ENCODE peak calls at places on chromosome 1, in five cellular contexts. One of them, this sample, is unnamed.

GRCh38 chr1:93702102-93702827 is 20.6 kb upstream of the BCAR3 start:
- DNase-seq in dermis microvascular lymphatic vessel endothelial cell: no peak
- DNase-seq in fibroblast of lung: peak
- DNase-seq in NCI-H345: no peak
- DNase-seq in NB4: no peak
- DNase-seq in this sample: no peak

GRCh38 chr1:89754518-89754917 is 66.3 kb upstream of the LRRC8D start:
- DNase-seq in dermis microvascular lymphatic vessel endothelial cell: no peak
- DNase-seq in NB4: peak
- DNase-seq in fibroblast of lung: no peak
- DNase-seq in NCI-H345: no peak
- DNase-seq in this sample: no peak

GRCh38 chr1:92485374-92486250 is 1.1 kb downstream of the GFI1 start:
- DNase-seq in NCI-H345: peak
- DNase-seq in NB4: peak
- DNase-seq in dermis microvascular lymphatic vessel endothelial cell: no peak
- DNase-seq in fibroblast of lung: no peak
- DNase-seq in this sample: peak

GRCh38 chr1:22685675-22686074 is 25.0 kb upstream of the EPHB2 start:
- DNase-seq in dermis microvascular lymphatic vessel endothelial cell: no peak
- DNase-seq in NB4: no peak
- DNase-seq in NCI-H345: no peak
- DNase-seq in fibroblast of lung: peak
- DNase-seq in this sample: no peak

GRCh38 chr1:99820546-99820945 is 29.6 kb upstream of the AGL start:
- DNase-seq in dermis microvascular lymphatic vessel endothelial cell: no peak
- DNase-seq in fibroblast of lung: no peak
- DNase-seq in NB4: peak
- DNase-seq in NCI-H345: no peak
- DNase-seq in this sample: no peak

GRCh38 chr1:72322910-72323309 is 40.6 kb upstream of the NEGR1 start:
- DNase-seq in fibroblast of lung: no peak
- DNase-seq in dermis microvascular lymphatic vessel endothelial cell: no peak
- DNase-seq in NCI-H345: no peak
- DNase-seq in NB4: no peak
- DNase-seq in this sample: no peak

GRCh38 chr1:26022404-26022779 is 817 bp downstream of the EXTL1 start:
- DNase-seq in NB4: no peak
- DNase-seq in fibroblast of lung: no peak
- DNase-seq in dermis microvascular lymphatic vessel endothelial cell: no peak
- DNase-seq in NCI-H345: no peak
- DNase-seq in this sample: no peak

GRCh38 chr1:206555473-206555935 is 48.2 kb downstream of the RASSF5 start:
- DNase-seq in NCI-H345: no peak
- DNase-seq in dermis microvascular lymphatic vessel endothelial cell: no peak
- DNase-seq in NB4: no peak
- DNase-seq in fibroblast of lung: peak
- DNase-seq in this sample: no peak

GRCh38 chr1:55876276-55877060 is 661.3 kb upstream of the USP24 start:
- DNase-seq in NB4: no peak
- DNase-seq in dermis microvascular lymphatic vessel endothelial cell: no peak
- DNase-seq in fibroblast of lung: peak
- DNase-seq in NCI-H345: no peak
- DNase-seq in this sample: no peak

GRCh38 chr1:20600156-20600555 is 11.3 kb downstream of the CDA start:
- DNase-seq in NB4: no peak
- DNase-seq in NCI-H345: no peak
- DNase-seq in fibroblast of lung: no peak
- DNase-seq in dermis microvascular lymphatic vessel endothelial cell: no peak
- DNase-seq in this sample: no peak

GRCh38 chr1:204376919-204377799 is 17.4 kb upstream of the PLEKHA6 start:
- DNase-seq in fibroblast of lung: no peak
- DNase-seq in NCI-H345: no peak
- DNase-seq in NB4: no peak
- DNase-seq in dermis microvascular lymphatic vessel endothelial cell: no peak
- DNase-seq in this sample: no peak

GRCh38 chr1:45982359-45982758 is 150.1 kb downstream of the PIK3R3 start:
- DNase-seq in NCI-H345: no peak
- DNase-seq in dermis microvascular lymphatic vessel endothelial cell: no peak
- DNase-seq in fibroblast of lung: no peak
- DNase-seq in NB4: no peak
- DNase-seq in this sample: no peak

GRCh38 chr1:226293553-226293920 is 15.4 kb downstream of the LIN9 start:
- DNase-seq in dermis microvascular lymphatic vessel endothelial cell: no peak
- DNase-seq in NB4: no peak
- DNase-seq in fibroblast of lung: no peak
- DNase-seq in NCI-H345: no peak
- DNase-seq in this sample: no peak

GRCh38 chr1:112435448-112435847 is 39.4 kb downstream of the CTTNBP2NL start:
- DNase-seq in NB4: no peak
- DNase-seq in dermis microvascular lymphatic vessel endothelial cell: no peak
- DNase-seq in fibroblast of lung: no peak
- DNase-seq in NCI-H345: no peak
- DNase-seq in this sample: no peak